ENCODE peak calls at places on chromosomes 16 and 17, in eight cellular contexts. Q is small intestine; M is GM10248; V is caudate nucleus; U is endodermal cell; K is stimulated activated CD8-positive, alpha-beta memory T cell treated with anti-CD3 and anti-CD28 coated beads, Interleukin-2, amount 100 ng/mL, for 48 hours; G is nephron progenitor cell; E is AG09319. N is an unnamed sample.

GRCh38 chr16:57892041-57892440 is 78.9 kb downstream of the CNGB1 start:
- DNase-seq in U (no peak), M (no peak), E (peak), G (no peak), V (no peak), K (no peak), Q (no peak), N (peak)

GRCh38 chr16:19375561-19376158 is 42.0 kb upstream of the TMC5 start:
- DNase-seq in E (peak), Q (peak), V (no peak), U (peak), G (peak), M (peak), K (peak), N (no peak)

GRCh38 chr16:12793120-12793889 is 10.4 kb downstream of the CPPED1 start:
- DNase-seq in U (peak), V (no peak), K (no peak), M (no peak), E (no peak), G (no peak), Q (no peak), N (no peak)

GRCh38 chr16:3751878-3752277 is 34.6 kb upstream of the TRAP1 start:
- DNase-seq in Q (no peak), K (no peak), V (no peak), G (no peak), E (no peak), M (no peak), U (no peak), N (no peak)

GRCh38 chr17:57138956-57139576 is 54.0 kb downstream of the AKAP1 start:
- DNase-seq in U (no peak), V (no peak), Q (no peak), M (no peak), E (no peak), G (no peak), K (no peak), N (no peak)

GRCh38 chr16:12257926-12258561 is 281.5 kb downstream of the SNX29 start:
- DNase-seq in K (no peak), E (no peak), V (no peak), G (no peak), Q (peak), M (no peak), U (peak), N (no peak)

GRCh38 chr17:83118071-83118841 is 38.8 kb downstream of the METRNL start:
- DNase-seq in E (no peak), V (no peak), K (no peak), Q (no peak), U (peak), G (no peak), M (no peak), N (no peak)

GRCh38 chr16:55717326-55717725 is 61.5 kb downstream of the SLC6A2 start:
- DNase-seq in E (no peak), M (no peak), U (no peak), K (no peak), Q (no peak), V (no peak), G (no peak), N (no peak)

GRCh38 chr17:21678451-21679081 is 13.8 kb upstream of the KCNJ18 start:
- DNase-seq in V (no peak), U (no peak), K (no peak), Q (no peak), E (no peak), M (no peak), G (no peak), N (no peak)

GRCh38 chr17:8581002-8581658 is 49.4 kb downstream of the MYH10 start:
- DNase-seq in Q (no peak), G (no peak), E (no peak), U (no peak), V (no peak), K (no peak), M (peak), N (no peak)

GRCh38 chr16:82031116-82032084 is 3.7 kb upstream of the HSD17B2 start:
- DNase-seq in M (peak), U (peak), E (peak), Q (peak), G (no peak), K (no peak), V (no peak), N (peak)

GRCh38 chr17:73506470-73507435 is 137.5 kb downstream of the SDK2 start:
- DNase-seq in Q (no peak), E (no peak), M (no peak), G (no peak), K (no peak), U (no peak), V (no peak), N (no peak)

GRCh38 chr17:77948690-77949114 is 9.8 kb upstream of the TNRC6C start:
- DNase-seq in V (peak), Q (no peak), G (peak), M (no peak), K (no peak), E (no peak), U (peak), N (no peak)

GRCh38 chr17:7887038-7887481 is 1.5 kb upstream of the CHD3 start:
- DNase-seq in Q (no peak), K (no peak), E (no peak), U (no peak), G (no peak), M (no peak), V (no peak), N (no peak)

GRCh38 chr16:814974-815373 is 14.4 kb upstream of the GNG13 start:
- DNase-seq in G (no peak), Q (no peak), E (no peak), V (no peak), M (no peak), U (no peak), K (no peak), N (peak)

GRCh38 chr17:67531291-67531690 is 154.2 kb downstream of the PITPNC1 start:
- DNase-seq in V (no peak), M (peak), Q (peak), E (no peak), G (no peak), U (peak), K (no peak), N (no peak)

GRCh38 chr17:9905902-9906301 is 831 bp upstream of the RCVRN start:
- DNase-seq in U (peak), V (no peak), G (peak), K (peak), M (peak), Q (no peak), E (no peak), N (no peak)

GRCh38 chr17:77834170-77835115 is 124.1 kb upstream of the TNRC6C start:
- DNase-seq in U (peak), Q (peak), M (peak), E (no peak), K (peak), G (no peak), V (no peak), N (no peak)

GRCh38 chr16:72182976-72183375 is 11.0 kb upstream of the PMFBP1 start:
- DNase-seq in U (no peak), Q (no peak), G (no peak), V (no peak), E (no peak), M (no peak), K (no peak), N (no peak)

GRCh38 chr16:78284957-78285434 is 185.5 kb downstream of the WWOX start:
- DNase-seq in G (no peak), E (no peak), M (no peak), K (no peak), U (no peak), V (no peak), Q (peak), N (no peak)

GRCh38 chr17:46202482-46202881 is 9.3 kb upstream of the KANSL1 start:
- DNase-seq in Q (peak), K (no peak), G (no peak), U (no peak), M (no peak), V (no peak), E (no peak), N (no peak)

GRCh38 chr17:31907342-31907975 is 6.0 kb upstream of the UTP6 start:
- DNase-seq in M (no peak), V (no peak), E (no peak), U (peak), K (no peak), G (no peak), Q (peak), N (no peak)

GRCh38 chr17:28227278-28228108 is 91.5 kb upstream of the TMEM97 start:
- DNase-seq in K (peak), Q (peak), M (no peak), V (no peak), E (no peak), G (peak), U (peak), N (no peak)

GRCh38 chr16:2486645-2487516 is 12.0 kb downstream of the TBC1D24 start:
- DNase-seq in U (no peak), M (peak), V (no peak), Q (peak), E (no peak), G (no peak), K (peak), N (no peak)

GRCh38 chr16:70253291-70254094 is 1.8 kb upstream of the EXOSC6 start:
- DNase-seq in Q (peak), K (peak), M (no peak), G (peak), E (no peak), U (peak), V (no peak), N (peak)

GRCh38 chr16:24769806-24770205 is 40.4 kb downstream of the TNRC6A start:
- DNase-seq in Q (no peak), U (no peak), K (no peak), G (no peak), M (no peak), V (no peak), E (peak), N (no peak)

GRCh38 chr17:35801583-35802224 is 6.3 kb upstream of the MMP28 start:
- DNase-seq in E (no peak), V (no peak), G (no peak), M (no peak), U (no peak), K (no peak), Q (peak), N (no peak)

GRCh38 chr16:5412721-5413120 is 315.1 kb upstream of the EEF2KMT start:
- DNase-seq in G (peak), M (no peak), V (no peak), E (no peak), U (peak), K (no peak), Q (no peak), N (no peak)

GRCh38 chr16:31480851-31481250 is 2.1 kb upstream of the SLC5A2 start:
- DNase-seq in K (no peak), E (no peak), U (no peak), Q (peak), V (no peak), G (no peak), M (no peak), N (no peak)

GRCh38 chr17:30312218-30312617 is 20.5 kb upstream of the BLMH start:
- DNase-seq in Q (peak), U (no peak), K (no peak), G (no peak), M (no peak), E (no peak), V (no peak), N (no peak)

GRCh38 chr16:87487361-87487924 is 5.4 kb downstream of the ZCCHC14 start:
- DNase-seq in V (no peak), E (no peak), G (no peak), K (no peak), M (no peak), U (peak), Q (peak), N (no peak)

GRCh38 chr17:82872591-82873520 is 33.0 kb upstream of the ZNF750 start:
- DNase-seq in E (no peak), V (no peak), Q (no peak), G (no peak), U (no peak), M (peak), K (no peak), N (no peak)

GRCh38 chr16:66432429-66432828 is 5.3 kb downstream of the BEAN1 start:
- DNase-seq in E (no peak), V (no peak), Q (no peak), M (no peak), K (no peak), U (peak), G (no peak), N (no peak)

GRCh38 chr17:13647551-13647950 is 45.8 kb upstream of the HS3ST3A1 start:
- DNase-seq in V (no peak), E (peak), U (no peak), G (no peak), Q (no peak), K (no peak), M (no peak), N (no peak)

GRCh38 chr16:64638804-64639203 is 483.1 kb downstream of the CDH11 start:
- DNase-seq in G (no peak), E (no peak), V (no peak), U (no peak), M (no peak), Q (no peak), K (no peak), N (no peak)

GRCh38 chr16:1520461-1520860 is 13.0 kb upstream of the TMEM204 start:
- DNase-seq in E (no peak), K (no peak), U (no peak), V (no peak), M (no peak), Q (no peak), G (no peak), N (no peak)

GRCh38 chr17:74008196-74008595 is 195.3 kb upstream of the RPL38 start:
- DNase-seq in K (peak), M (no peak), E (no peak), U (peak), G (no peak), V (no peak), Q (no peak), N (no peak)

GRCh38 chr16:74449470-74449869 is 28.2 kb upstream of the CLEC18B start:
- DNase-seq in K (no peak), U (no peak), Q (no peak), V (no peak), G (no peak), M (no peak), E (no peak), N (no peak)

N was measured in HS-27A.